ENCODE peak calls at places on chromosome 1, in four cellular contexts. W is IMR-90, G is Peyer's patch, V is body of pancreas. Q is an unnamed sample.

GRCh38 chr1:109547412-109548320 is 749 bp upstream of the GNAI3 start:
- DNase-seq in G (peak; percentile 66), W (peak; percentile 26), V (peak; percentile 57), Q (no peak)

GRCh38 chr1:113653741-113654140 is 105.5 kb downstream of the PHTF1 start:
- DNase-seq in G (no peak), W (no peak), V (no peak), Q (no peak)

GRCh38 chr1:89622895-89623294 is 10.0 kb upstream of the LRRC8C start:
- DNase-seq in G (no peak), W (peak; percentile 38), V (no peak), Q (no peak)

GRCh38 chr1:170929835-170930554 is 5.3 kb upstream of the MROH9 start:
- DNase-seq in W (peak; percentile 66), G (no peak), V (no peak), Q (peak; percentile 34)

GRCh38 chr1:229222081-229222480 is 48.8 kb upstream of the RAB4A start:
- DNase-seq in V (no peak), W (no peak), G (no peak), Q (no peak)

GRCh38 chr1:243963566-243963965 is 87.5 kb upstream of the ZBTB18 start:
- DNase-seq in G (no peak), V (no peak), W (no peak), Q (no peak)

GRCh38 chr1:6809461-6809860 is 24.2 kb downstream of the CAMTA1 start:
- DNase-seq in W (no peak), V (no peak), G (no peak), Q (no peak)

GRCh38 chr1:16122916-16123315 is 33.0 kb downstream of the EPHA2 start:
- DNase-seq in W (peak; percentile 86), V (no peak), G (no peak), Q (no peak)

DNA sequence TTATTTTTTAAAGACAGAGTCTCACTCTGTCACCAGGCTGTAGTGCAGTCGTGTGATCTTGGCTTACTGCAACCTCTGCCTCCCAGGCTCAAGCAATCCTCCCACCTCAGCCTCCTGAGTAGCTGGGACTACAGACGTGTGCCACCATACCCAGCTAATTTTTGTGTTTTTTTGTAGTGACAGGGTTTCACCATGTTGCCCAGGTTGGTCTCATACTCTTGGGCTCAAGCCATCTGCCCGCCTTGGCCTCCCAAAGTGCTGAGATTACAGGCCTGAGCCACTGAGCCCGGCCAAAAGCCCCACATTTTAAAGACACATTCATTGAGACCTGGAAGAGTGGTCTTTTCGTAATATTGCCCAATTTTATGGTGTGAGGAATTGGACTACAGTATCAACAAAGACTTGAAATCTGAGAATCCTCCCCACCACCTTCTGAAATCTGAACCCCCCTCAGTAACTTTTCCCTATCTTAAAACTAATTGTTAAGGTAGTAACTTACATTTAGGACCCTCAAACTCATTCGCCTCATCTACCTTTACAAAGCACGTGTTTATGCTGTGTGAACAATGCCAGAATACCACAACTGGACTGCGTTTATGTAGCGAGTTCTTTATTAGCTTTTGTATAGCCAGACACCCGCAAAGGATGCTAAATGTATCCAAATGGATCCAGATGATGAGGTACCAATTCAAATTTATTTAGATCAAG is 2.7 kb downstream of the ERRFI1 start:
- DNase-seq in V (peak; percentile 59), G (no peak), W (no peak), Q (no peak)
- TF ChIP-seq POLR2A in V (peak; percentile 51), G (no peak), W (no peak), Q (no peak)

GRCh38 chr1:21334214-21335087 is 44.2 kb upstream of the ECE1 start:
- DNase-seq in W (peak; percentile 86), G (peak; percentile 94), V (peak; percentile 65), Q (peak; percentile 47)
- TF ChIP-seq POLR2A in W (peak; percentile 32), G (no peak), V (no peak), Q (peak; percentile 40)

DNA sequence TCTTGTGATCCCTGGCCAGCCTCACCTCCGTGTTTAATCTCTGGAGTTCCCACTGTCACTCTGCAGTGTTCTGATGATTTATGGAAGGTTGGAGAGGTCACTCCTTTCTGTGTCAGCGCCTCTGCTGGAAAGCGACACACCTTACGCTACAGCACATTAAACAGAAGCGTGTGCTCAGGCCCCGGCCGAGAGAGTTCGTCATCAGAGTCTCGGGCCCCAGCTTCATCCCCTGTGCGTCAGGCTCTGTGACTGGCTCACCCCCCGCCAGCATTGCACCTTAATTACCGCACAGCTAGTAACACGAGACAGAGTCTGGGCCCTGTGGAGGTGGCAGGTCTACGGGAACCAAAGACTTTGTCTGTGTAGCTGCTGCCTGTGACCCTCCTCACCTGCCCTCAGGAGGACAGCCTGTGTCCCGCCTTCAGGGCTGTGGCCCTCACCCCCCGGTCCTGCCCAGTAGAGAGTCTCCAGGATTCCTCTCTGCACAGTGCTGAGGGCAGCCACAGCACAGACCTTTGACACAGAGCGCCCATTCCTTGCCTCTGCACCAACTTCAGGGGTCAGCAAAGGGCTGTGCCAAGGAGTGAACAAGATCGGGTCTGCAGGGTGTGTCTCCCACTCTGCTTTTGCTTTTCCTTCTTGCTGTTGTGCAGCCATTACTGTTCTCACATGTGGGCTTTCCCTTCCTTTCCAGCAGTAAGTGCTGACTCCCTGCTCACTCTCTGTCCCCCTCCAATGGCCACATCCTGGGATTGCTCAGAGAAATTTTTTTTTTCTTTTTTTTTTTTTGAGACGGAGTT is 157.6 kb downstream of the PGBD5 start:
- DNase-seq in G (peak; percentile 78), V (peak; percentile 50), W (peak; percentile 75), Q (peak; percentile 71)
- TF ChIP-seq POLR2A in G (no peak), V (no peak), W (no peak), Q (no peak)

GRCh38 chr1:156740679-156741612 is at the start of gene MRPL24:
- DNase-seq in W (peak; percentile 99), G (peak; percentile 99), V (peak; percentile 98), Q (peak; percentile 83)
- TF ChIP-seq POLR2A in W (peak; percentile 55), G (peak; percentile 43), V (no peak), Q (peak; percentile 34)

GRCh38 chr1:55200667-55201066 is 14.5 kb downstream of the USP24 start:
- DNase-seq in W (no peak), G (no peak), V (no peak), Q (no peak)
- TF ChIP-seq POLR2A in W (no peak), G (no peak), V (no peak), Q (no peak)

DNA sequence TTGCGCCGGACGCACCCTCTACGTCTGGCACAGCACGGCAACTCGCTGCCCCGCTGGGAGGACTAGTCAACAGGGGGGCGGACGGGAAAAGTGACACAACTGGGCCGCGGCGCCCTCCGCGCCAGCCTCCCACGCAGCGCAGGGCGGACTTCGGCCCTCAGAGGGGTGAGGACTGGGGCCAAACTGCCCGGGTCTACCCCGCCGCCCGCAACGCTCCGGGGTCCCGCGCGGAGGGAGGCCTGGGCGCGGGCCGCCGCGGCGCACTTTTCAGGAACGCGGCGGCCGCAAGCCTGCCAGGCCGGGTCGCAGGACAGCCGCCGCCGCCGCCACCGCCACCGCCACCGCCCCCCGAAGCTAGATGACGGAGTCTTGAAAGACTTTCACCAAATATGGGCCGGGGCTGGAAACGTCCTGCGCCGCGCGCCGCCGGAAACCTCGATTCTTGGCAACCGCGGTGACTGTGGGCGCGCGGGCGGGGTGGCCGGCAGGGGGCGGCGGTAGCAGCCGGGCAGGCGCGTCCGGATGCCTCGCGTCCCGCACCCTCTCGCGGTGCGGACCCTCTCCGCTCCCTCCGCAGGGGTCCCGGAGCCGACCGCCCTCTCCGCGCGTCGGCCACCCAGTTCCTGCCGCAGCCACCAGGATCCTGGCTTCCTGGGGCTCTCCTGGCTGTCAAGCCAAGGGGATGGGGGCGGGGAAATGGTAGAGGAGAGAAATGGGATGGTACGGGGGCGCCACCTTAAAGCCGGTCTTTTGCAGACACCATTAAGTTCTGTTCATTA is 3.7 kb upstream of the CCN1 start:
- DNase-seq in W (peak; percentile 88), V (peak; percentile 88), G (peak; percentile 78), Q (no peak)
- TF ChIP-seq POLR2A in W (peak; percentile 41), V (peak; percentile 79), G (peak; percentile 34), Q (peak; percentile 71)

DNA sequence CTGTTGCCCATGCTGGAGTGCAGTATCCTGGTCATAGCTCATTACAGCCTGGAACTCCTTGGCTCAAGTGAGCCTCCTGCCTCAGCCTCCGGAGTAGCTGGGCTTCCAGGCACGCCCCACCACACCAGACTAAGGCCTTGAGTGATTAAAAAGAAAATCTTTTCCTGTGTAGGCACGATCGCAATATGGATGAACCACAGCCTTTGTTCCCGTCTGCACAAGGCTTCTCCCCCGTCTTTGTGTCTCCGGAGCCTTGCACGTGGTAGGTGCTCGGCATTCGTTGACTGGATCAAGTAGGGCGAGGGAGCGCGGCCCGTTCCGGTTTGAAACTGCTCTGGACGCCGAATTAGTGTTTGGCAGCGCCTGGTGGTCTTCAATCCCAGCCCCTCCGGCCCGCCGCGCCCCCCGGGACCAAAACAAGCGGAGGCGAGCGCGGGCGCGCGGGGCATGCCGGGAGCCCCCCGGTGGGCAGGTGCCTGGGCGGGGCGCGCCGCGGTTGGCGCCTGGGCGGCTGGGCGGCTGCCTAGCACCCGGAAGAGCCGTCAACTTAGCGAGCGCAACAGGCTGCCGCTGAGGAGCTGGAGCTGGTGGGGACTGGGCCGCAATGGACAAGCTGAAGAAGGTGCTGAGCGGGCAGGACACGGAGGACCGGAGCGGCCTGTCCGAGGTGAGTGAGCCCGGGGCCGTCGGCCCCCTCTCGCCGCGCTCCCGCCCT is at the start of gene SFT2D2:
- DNase-seq in W (peak; percentile 67), G (peak; percentile 90), V (peak; percentile 80), Q (peak; percentile 86)
- TF ChIP-seq POLR2A in W (peak; percentile 9), G (peak; percentile 67), V (peak; percentile 73), Q (peak; percentile 90)

DNA sequence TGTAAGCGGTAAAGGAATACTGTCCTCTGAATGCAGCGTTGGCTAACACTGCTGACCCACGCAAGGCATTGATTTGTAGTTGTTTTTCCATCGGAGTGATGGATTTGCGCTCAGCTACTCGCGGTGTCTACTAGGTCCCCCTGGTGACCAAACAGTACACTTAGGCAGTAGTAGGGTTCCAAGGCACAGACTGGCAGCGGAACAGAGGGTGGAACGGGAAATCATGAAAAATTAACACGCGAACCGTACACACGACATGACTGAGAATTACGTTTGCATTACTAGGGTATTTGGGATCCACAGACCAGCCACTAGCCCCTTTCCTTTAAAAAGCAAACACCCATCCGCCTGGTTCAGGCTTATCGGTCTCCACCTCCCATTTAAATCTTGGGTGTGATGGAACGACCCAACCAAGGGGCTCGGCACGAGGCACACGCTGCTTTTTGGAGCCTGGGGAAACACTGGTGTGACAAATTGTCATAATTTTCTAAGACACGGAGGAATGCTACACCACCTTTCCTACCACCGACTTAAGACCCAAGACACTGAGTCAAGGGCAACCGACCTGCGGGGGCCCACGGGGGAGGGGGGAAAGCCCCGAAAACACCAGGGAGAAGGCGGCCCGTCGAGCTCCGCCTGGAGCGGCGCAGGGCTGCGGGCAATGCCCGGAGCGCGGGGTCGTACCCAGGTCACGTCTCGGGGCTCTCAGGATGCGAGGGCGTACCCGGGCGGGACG is 699 bp downstream of the DIPK1A start:
- DNase-seq in G (peak; percentile 86), V (peak; percentile 68), W (peak; percentile 82), Q (peak; percentile 31)
- TF ChIP-seq POLR2A in G (peak; percentile 30), V (no peak), W (no peak), Q (no peak)

Q was measured in H54.